ENCODE peak calls at places on chromosome 1, in five cellular contexts. F is GM23338; V is KG1; J is activated naive CD4-positive, alpha-beta T cell treated with anti-CD3 and anti-CD28 coated beads, Interleukin-2, amount 10 ng/mL, durations not matched to agents 7 days and 5 days; A is pons. E is an unnamed sample.

GRCh38 chr1:88399690-88400089 is 284.4 kb upstream of the PKN2 start:
- DNase-seq in V (no peak), A (no peak), J (no peak), F (no peak), E (no peak)

GRCh38 chr1:25675729-25676476 is 59.3 kb downstream of the MAN1C1 start:
- DNase-seq in J (peak), V (no peak), A (no peak), F (no peak), E (no peak)

GRCh38 chr1:222777463-222777862 is 37.4 kb upstream of the DISP1 start:
- DNase-seq in V (no peak), J (no peak), A (no peak), F (no peak), E (no peak)

GRCh38 chr1:109537450-109538178 is 2.1 kb upstream of the GPR61 start:
- DNase-seq in J (no peak), A (no peak), V (no peak), F (no peak), E (no peak)

GRCh38 chr1:53656062-53656915 is 82.7 kb downstream of the GLIS1 start:
- DNase-seq in J (no peak), A (no peak), V (no peak), F (no peak), E (no peak)

GRCh38 chr1:209768354-209768774 is 12.5 kb downstream of the TRAF3IP3 start:
- DNase-seq in J (peak), F (no peak), V (peak), A (no peak), E (no peak)

GRCh38 chr1:2148691-2149090 is 45.9 kb downstream of the FAAP20 start:
- DNase-seq in V (peak), J (peak), F (no peak), A (no peak), E (no peak)

GRCh38 chr1:27027575-27028250 is 15.1 kb upstream of the TENT5B start:
- DNase-seq in J (no peak), F (no peak), V (no peak), A (no peak), E (no peak)

GRCh38 chr1:15058261-15058660 is 95.3 kb upstream of the TMEM51 start:
- DNase-seq in F (no peak), A (no peak), V (no peak), J (no peak), E (no peak)

GRCh38 chr1:45769261-45769932 is 18.9 kb upstream of the IPP start:
- DNase-seq in F (peak), A (no peak), V (no peak), J (no peak), E (no peak)

GRCh38 chr1:154416496-154417337 is 11.6 kb downstream of the IL6R start:
- DNase-seq in A (no peak), V (no peak), J (no peak), F (no peak), E (no peak)

GRCh38 chr1:210344706-210345105 is 16.0 kb downstream of the HHAT start:
- DNase-seq in V (no peak), F (no peak), A (no peak), J (no peak), E (no peak)

GRCh38 chr1:117347907-117348306 is 19.3 kb upstream of the MAN1A2 start:
- DNase-seq in F (no peak), A (no peak), V (no peak), J (no peak), E (no peak)

GRCh38 chr1:983736-984475 is 2.0 kb upstream of the PERM1 start:
- DNase-seq in A (no peak), V (no peak), F (peak), J (peak), E (no peak)

GRCh38 chr1:22139817-22140216 is 3.1 kb downstream of the WNT4 start:
- DNase-seq in V (no peak), A (no peak), J (no peak), F (no peak), E (no peak)

GRCh38 chr1:160429125-160429551 is 28.8 kb downstream of the VANGL2 start:
- DNase-seq in V (no peak), A (no peak), F (no peak), J (no peak), E (no peak)

GRCh38 chr1:109567823-109568222 is 19.4 kb downstream of the GNAI3 start:
- DNase-seq in A (no peak), V (no peak), F (no peak), J (no peak), E (no peak)